ENCODE peak calls at places on chromosomes 4 and X, in six cellular contexts. One of them, this sample, is unnamed.

GRCh38 chr4:24180586-24180985 is 290.7 kb upstream of the PPARGC1A start:
- DNase-seq in K562: no peak
- DNase-seq in HepG2: no peak
- DNase-seq in A549: no peak
- DNase-seq in GM12878: no peak
- DNase-seq in H1: no peak
- DNase-seq in this sample: no peak

GRCh38 chr4:102139132-102139573 is 206.1 kb downstream of the SLC39A8 start:
- DNase-seq in HepG2: no peak
- DNase-seq in GM12878: no peak
- DNase-seq in A549: no peak
- DNase-seq in H1: no peak
- DNase-seq in K562: no peak
- DNase-seq in this sample: no peak

GRCh38 chr4:57492479-57492878 is 382.3 kb upstream of the IGFBP7 start:
- DNase-seq in H1: no peak
- DNase-seq in HepG2: no peak
- DNase-seq in GM12878: no peak
- DNase-seq in A549: no peak
- DNase-seq in K562: no peak
- DNase-seq in this sample: no peak

GRCh38 chr4:83125738-83126141 is 11.2 kb upstream of the PLAC8 start:
- DNase-seq in GM12878: no peak
- DNase-seq in H1: no peak
- DNase-seq in HepG2: no peak
- DNase-seq in K562: no peak
- DNase-seq in A549: no peak
- DNase-seq in this sample: no peak

GRCh38 chrX:127276326-127276725 is 456.8 kb downstream of the PRR32 start:
- DNase-seq in H1: no peak
- DNase-seq in GM12878: no peak
- DNase-seq in A549: no peak
- DNase-seq in K562: no peak
- DNase-seq in HepG2: no peak
- DNase-seq in this sample: no peak

GRCh38 chr4:74624351-74625151 is 169.8 kb downstream of the BTC start:
- DNase-seq in H1: no peak
- DNase-seq in HepG2: peak
- DNase-seq in GM12878: no peak
- DNase-seq in K562: peak
- DNase-seq in A549: peak
- DNase-seq in this sample: no peak

GRCh38 chrX:54640721-54641120 is 110.7 kb downstream of the GNL3L start:
- DNase-seq in HepG2: peak
- DNase-seq in A549: no peak
- DNase-seq in H1: no peak
- DNase-seq in K562: peak
- DNase-seq in GM12878: no peak
- DNase-seq in this sample: no peak

GRCh38 chrX:24333371-24333770 is 19.5 kb upstream of the SUPT20HL2 start:
- DNase-seq in A549: no peak
- DNase-seq in HepG2: no peak
- DNase-seq in K562: no peak
- DNase-seq in H1: no peak
- DNase-seq in GM12878: no peak
- DNase-seq in this sample: no peak

GRCh38 chr4:74006009-74006476 is 7.6 kb upstream of the CXCL5 start:
- DNase-seq in K562: no peak
- DNase-seq in HepG2: no peak
- DNase-seq in A549: no peak
- DNase-seq in GM12878: no peak
- DNase-seq in H1: no peak
- DNase-seq in this sample: no peak

GRCh38 chr4:76977731-76978350 is 28.3 kb downstream of the SEPTIN11 start:
- DNase-seq in K562: no peak
- DNase-seq in GM12878: no peak
- DNase-seq in HepG2: no peak
- DNase-seq in A549: no peak
- DNase-seq in H1: no peak
- DNase-seq in this sample: no peak

GRCh38 chr4:183876268-183876934 is 28.7 kb upstream of the STOX2 start:
- DNase-seq in HepG2: no peak
- DNase-seq in K562: no peak
- DNase-seq in H1: no peak
- DNase-seq in GM12878: no peak
- DNase-seq in A549: no peak
- DNase-seq in this sample: peak

GRCh38 chr4:7462509-7462971 is 27.8 kb upstream of the PSAPL1 start:
- DNase-seq in HepG2: peak
- DNase-seq in K562: peak
- DNase-seq in H1: no peak
- DNase-seq in GM12878: no peak
- DNase-seq in A549: peak
- DNase-seq in this sample: peak

GRCh38 chr4:188178276-188178675 is 39.0 kb downstream of the TRIML1 start:
- DNase-seq in GM12878: no peak
- DNase-seq in K562: no peak
- DNase-seq in A549: peak
- DNase-seq in HepG2: no peak
- DNase-seq in H1: no peak
- DNase-seq in this sample: no peak

GRCh38 chr4:68367835-68368234 is 17.9 kb upstream of the YTHDC1 start:
- DNase-seq in A549: no peak
- DNase-seq in HepG2: no peak
- DNase-seq in K562: no peak
- DNase-seq in H1: no peak
- DNase-seq in GM12878: no peak
- DNase-seq in this sample: no peak

GRCh38 chr4:76758290-76758882 is 139.6 kb downstream of the SOWAHB start:
- DNase-seq in A549: peak
- DNase-seq in GM12878: no peak
- DNase-seq in K562: peak
- DNase-seq in H1: peak
- DNase-seq in HepG2: peak
- DNase-seq in this sample: peak

GRCh38 chrX:129877401-129877800 is 28.6 kb upstream of the UTP14A start:
- DNase-seq in H1: no peak
- DNase-seq in K562: no peak
- DNase-seq in HepG2: no peak
- DNase-seq in A549: no peak
- DNase-seq in GM12878: no peak
- DNase-seq in this sample: no peak

GRCh38 chr4:40121515-40121914 is 64.9 kb downstream of the N4BP2 start:
- DNase-seq in K562: peak
- DNase-seq in GM12878: peak
- DNase-seq in HepG2: no peak
- DNase-seq in A549: no peak
- DNase-seq in H1: no peak
- DNase-seq in this sample: no peak

GRCh38 chrX:153598541-153599191 is at the start of gene CCNQ:
- DNase-seq in H1: peak
- DNase-seq in A549: no peak
- DNase-seq in K562: peak
- DNase-seq in HepG2: no peak
- DNase-seq in GM12878: no peak
- DNase-seq in this sample: peak

GRCh38 chr4:72896515-72896914 is 173.0 kb downstream of the COX18 start:
- DNase-seq in GM12878: no peak
- DNase-seq in K562: no peak
- DNase-seq in H1: no peak
- DNase-seq in A549: no peak
- DNase-seq in HepG2: peak
- DNase-seq in this sample: no peak

GRCh38 chr4:124265701-124266100 is 446.8 kb downstream of the ANKRD50 start:
- DNase-seq in HepG2: no peak
- DNase-seq in A549: no peak
- DNase-seq in H1: no peak
- DNase-seq in K562: no peak
- DNase-seq in GM12878: no peak
- DNase-seq in this sample: no peak

GRCh38 chrX:69107231-69107739 is 58.0 kb downstream of the PJA1 start:
- DNase-seq in A549: no peak
- DNase-seq in GM12878: no peak
- DNase-seq in K562: peak
- DNase-seq in H1: no peak
- DNase-seq in HepG2: no peak
- DNase-seq in this sample: no peak

GRCh38 chrX:10726647-10727046 is 106.3 kb upstream of the MID1 start:
- DNase-seq in K562: no peak
- DNase-seq in H1: no peak
- DNase-seq in A549: no peak
- DNase-seq in HepG2: no peak
- DNase-seq in GM12878: no peak
- DNase-seq in this sample: no peak

GRCh38 chrX:44415639-44416386 is 72.3 kb upstream of the EFHC2 start:
- DNase-seq in GM12878: no peak
- DNase-seq in H1: no peak
- DNase-seq in HepG2: no peak
- DNase-seq in K562: no peak
- DNase-seq in A549: no peak
- DNase-seq in this sample: no peak

GRCh38 chrX:136121788-136122187 is 25.5 kb upstream of the FHL1 start:
- DNase-seq in HepG2: no peak
- DNase-seq in GM12878: no peak
- DNase-seq in H1: no peak
- DNase-seq in A549: no peak
- DNase-seq in K562: no peak
- DNase-seq in this sample: no peak

GRCh38 chr4:186644737-186645261 is 78.9 kb downstream of the FAT1 start:
- DNase-seq in H1: no peak
- DNase-seq in GM12878: no peak
- DNase-seq in HepG2: peak
- DNase-seq in K562: peak
- DNase-seq in A549: no peak
- DNase-seq in this sample: no peak

GRCh38 chr4:182913036-182913435 is 4.2 kb downstream of the DCTD start:
- DNase-seq in GM12878: no peak
- DNase-seq in H1: no peak
- DNase-seq in A549: no peak
- DNase-seq in HepG2: no peak
- DNase-seq in K562: no peak
- DNase-seq in this sample: no peak

GRCh38 chrX:9656277-9656676 is 109.4 kb downstream of the GPR143 start:
- DNase-seq in A549: no peak
- DNase-seq in K562: no peak
- DNase-seq in H1: no peak
- DNase-seq in HepG2: peak
- DNase-seq in GM12878: no peak
- DNase-seq in this sample: no peak

GRCh38 chr4:152971053-152971452 is 34.9 kb downstream of the FHDC1 start:
- DNase-seq in GM12878: no peak
- DNase-seq in HepG2: no peak
- DNase-seq in A549: no peak
- DNase-seq in H1: no peak
- DNase-seq in K562: no peak
- DNase-seq in this sample: no peak

GRCh38 chr4:145939856-145940255 is 1.2 kb upstream of the ZNF827 start:
- DNase-seq in GM12878: no peak
- DNase-seq in H1: no peak
- DNase-seq in A549: no peak
- DNase-seq in HepG2: no peak
- DNase-seq in K562: no peak
- DNase-seq in this sample: no peak

GRCh38 chr4:6332042-6332668 is 62.5 kb downstream of the WFS1 start:
- DNase-seq in K562: peak
- DNase-seq in H1: peak
- DNase-seq in GM12878: no peak
- DNase-seq in HepG2: no peak
- DNase-seq in A549: peak
- DNase-seq in this sample: peak

GRCh38 chr4:67712650-67713530 is 11.9 kb upstream of the UBA6 start:
- DNase-seq in HepG2: no peak
- DNase-seq in GM12878: no peak
- DNase-seq in K562: no peak
- DNase-seq in A549: no peak
- DNase-seq in H1: no peak
- DNase-seq in this sample: no peak

GRCh38 chr4:609400-610050 is 15.8 kb upstream of the PDE6B start:
- DNase-seq in GM12878: no peak
- DNase-seq in H1: no peak
- DNase-seq in HepG2: no peak
- DNase-seq in A549: no peak
- DNase-seq in K562: no peak
- DNase-seq in this sample: no peak

GRCh38 chr4:613126-613525 is 12.2 kb upstream of the PDE6B start:
- DNase-seq in H1: no peak
- DNase-seq in A549: no peak
- DNase-seq in HepG2: no peak
- DNase-seq in K562: no peak
- DNase-seq in GM12878: no peak
- DNase-seq in this sample: no peak

GRCh38 chr4:612749-613125 is 12.6 kb upstream of the PDE6B start:
- DNase-seq in K562: no peak
- DNase-seq in HepG2: no peak
- DNase-seq in GM12878: no peak
- DNase-seq in A549: no peak
- DNase-seq in H1: no peak
- DNase-seq in this sample: no peak

GRCh38 chr4:610411-611261 is 14.7 kb upstream of the PDE6B start:
- DNase-seq in GM12878: no peak
- DNase-seq in K562: no peak
- DNase-seq in H1: no peak
- DNase-seq in A549: peak
- DNase-seq in HepG2: no peak
- DNase-seq in this sample: no peak

GRCh38 chr4:612052-612748 is 13.2 kb upstream of the PDE6B start:
- DNase-seq in GM12878: no peak
- DNase-seq in H1: no peak
- DNase-seq in A549: no peak
- DNase-seq in K562: no peak
- DNase-seq in HepG2: no peak
- DNase-seq in this sample: no peak
- TF ChIP-seq RFX5 in GM12878: no peak
- TF ChIP-seq RFX5 in H1: no peak
- TF ChIP-seq RFX5 in A549: no peak
- TF ChIP-seq RFX5 in K562: no peak
- TF ChIP-seq RFX5 in HepG2: no peak
- TF ChIP-seq RFX5 in this sample: no peak

GRCh38 chr4:141731481-141731880 is 95.1 kb downstream of the IL15 start:
- DNase-seq in H1: no peak
- DNase-seq in GM12878: no peak
- DNase-seq in K562: no peak
- DNase-seq in A549: no peak
- DNase-seq in HepG2: no peak
- DNase-seq in this sample: no peak
- TF ChIP-seq EP300 in H1: no peak
- TF ChIP-seq EP300 in GM12878: no peak
- TF ChIP-seq EP300 in K562: no peak
- TF ChIP-seq EP300 in A549: no peak
- TF ChIP-seq EP300 in HepG2: no peak
- TF ChIP-seq EP300 in this sample: no peak

GRCh38 chrX:39059866-39060265 is 258.6 kb downstream of the MID1IP1 start:
- DNase-seq in HepG2: no peak
- DNase-seq in K562: no peak
- DNase-seq in A549: no peak
- DNase-seq in H1: no peak
- DNase-seq in GM12878: no peak
- DNase-seq in this sample: no peak
- TF ChIP-seq MAX in HepG2: no peak
- TF ChIP-seq MAX in K562: no peak
- TF ChIP-seq MAX in A549: no peak
- TF ChIP-seq MAX in H1: no peak
- TF ChIP-seq MAX in GM12878: no peak
- TF ChIP-seq MAX in this sample: no peak

GRCh38 chrX:155216940-155217450 is 735 bp downstream of the VBP1 start:
- DNase-seq in H1: no peak
- DNase-seq in HepG2: no peak
- DNase-seq in GM12878: peak
- DNase-seq in K562: peak
- DNase-seq in A549: no peak
- DNase-seq in this sample: peak
- TF ChIP-seq RFX5 in H1: no peak
- TF ChIP-seq RFX5 in HepG2: no peak
- TF ChIP-seq RFX5 in GM12878: no peak
- TF ChIP-seq RFX5 in K562: no peak
- TF ChIP-seq RFX5 in A549: no peak
- TF ChIP-seq RFX5 in this sample: no peak

This sample was measured in SK-N-SH.